ENCODE peak calls at places on chromosomes 4 and X, in six cellular contexts. K is activated T-cell treated with anti-CD3 and anti-CD28 coated beads for 1 hour; S is HT-29; D is glutamatergic neuron; Z is CD4-positive, alpha-beta memory T cell; W is NCI-H1092 treated with DMSO at 0.1 percent for 48 hours. C is an unnamed sample.

GRCh38 chrX:10379848-10380247 is 223.1 kb downstream of the CLCN4 start:
- DNase-seq in K (no peak), S (no peak), D (no peak), Z (no peak), W (no peak), C (no peak)

GRCh38 chr4:130257271-130257670 is 1161.3 kb downstream of the C4orf33 start:
- DNase-seq in K (no peak), S (no peak), D (no peak), Z (no peak), W (no peak), C (no peak)

GRCh38 chr4:151676301-151676700 is 84.5 kb downstream of the GATB start:
- DNase-seq in K (no peak), S (no peak), D (no peak), Z (no peak), W (peak), C (no peak)

GRCh38 chr4:26021417-26022345 is 107.7 kb downstream of the SMIM20 start:
- DNase-seq in K (no peak), S (no peak), D (no peak), Z (no peak), W (peak), C (no peak)

GRCh38 chrX:13551610-13552009 is 17.8 kb upstream of the EGFL6 start:
- DNase-seq in K (no peak), S (no peak), D (no peak), Z (no peak), W (no peak), C (no peak)

GRCh38 chr4:99091174-99091573 is 2.6 kb upstream of the ADH5 start:
- DNase-seq in K (no peak), S (no peak), D (no peak), Z (no peak), W (no peak), C (no peak)

GRCh38 chr4:103171006-103171405 is 27.1 kb downstream of the CENPE start:
- DNase-seq in K (no peak), S (no peak), D (no peak), Z (no peak), W (no peak), C (no peak)

GRCh38 chrX:48648299-48648698 is 35.3 kb upstream of the WAS start:
- DNase-seq in K (no peak), S (peak), D (peak), Z (peak), W (peak), C (peak)

GRCh38 chr4:54217642-54218486 is 11.2 kb upstream of the PDGFRA start:
- DNase-seq in K (peak), S (peak), D (peak), Z (peak), W (peak), C (peak)

GRCh38 chrX:15418041-15418706 is 34.0 kb upstream of the VEGFD start:
- DNase-seq in K (no peak), S (no peak), D (no peak), Z (no peak), W (no peak), C (no peak)

GRCh38 chr4:8195431-8195830 is 3.7 kb upstream of the SH3TC1 start:
- DNase-seq in K (no peak), S (no peak), D (no peak), Z (no peak), W (no peak), C (no peak)

GRCh38 chr4:55437823-55438222 is 42.1 kb downstream of the TMEM165 start:
- DNase-seq in K (no peak), S (no peak), D (no peak), Z (no peak), W (no peak), C (no peak)

GRCh38 chrX:9342581-9343051 is 122.2 kb upstream of the TBL1X start:
- DNase-seq in K (no peak), S (peak), D (peak), Z (peak), W (peak), C (peak)

GRCh38 chr4:36174570-36174969 is 69.7 kb downstream of the ARAP2 start:
- DNase-seq in K (no peak), S (no peak), D (no peak), Z (no peak), W (no peak), C (no peak)

GRCh38 chr4:6471303-6472007 is 959 bp downstream of the PPP2R2C start:
- DNase-seq in K (no peak), S (no peak), D (no peak), Z (no peak), W (peak), C (no peak)

GRCh38 chr4:167100120-167100519 is 134.2 kb downstream of the SPOCK3 start:
- DNase-seq in K (no peak), S (peak), D (no peak), Z (no peak), W (peak), C (no peak)

GRCh38 chr4:8866421-8866820 is 5.2 kb downstream of the HMX1 start:
- DNase-seq in K (no peak), S (no peak), D (no peak), Z (no peak), W (no peak), C (no peak)

GRCh38 chr4:123997116-123997515 is 600.5 kb downstream of the SPRY1 start:
- DNase-seq in K (no peak), S (peak), D (peak), Z (no peak), W (no peak), C (no peak)

GRCh38 chrX:150047818-150048217 is 109.5 kb upstream of the EOLA2 start:
- DNase-seq in K (no peak), S (no peak), D (no peak), Z (no peak), W (no peak), C (no peak)

C was measured in KBM-7.